ENCODE peak calls at places on chromosomes 1 and 21, in five cellular contexts. B is BE2C, E is psoas muscle, Y is fibroblast of pulmonary artery, T is fibroblast of lung. L is an unnamed sample.

GRCh38 chr1:114479134-114479533 is 31.9 kb downstream of the TRIM33 start:
- DNase-seq in B (no peak), E (no peak), Y (no peak), T (no peak), L (no peak)

GRCh38 chr1:210910020-210910575 is 223.8 kb downstream of the KCNH1 start:
- DNase-seq in B (no peak), E (no peak), Y (no peak), T (no peak), L (no peak)

GRCh38 chr1:195766709-195767108 is 841.5 kb downstream of the KCNT2 start:
- DNase-seq in B (no peak), E (no peak), Y (peak; percentile 16), T (peak; percentile 47), L (no peak)

GRCh38 chr1:41955461-41956159 is 36.9 kb upstream of the HIVEP3 start:
- DNase-seq in B (no peak), E (no peak), Y (peak; percentile 77), T (peak; percentile 95), L (peak; percentile 83)

GRCh38 chr1:210822897-210823296 is 311.1 kb downstream of the KCNH1 start:
- DNase-seq in B (no peak), E (no peak), Y (no peak), T (no peak), L (no peak)

GRCh38 chr1:31588751-31589515 is 12.6 kb downstream of the TINAGL1 start:
- DNase-seq in B (no peak), E (peak; percentile 49), Y (no peak), T (peak; percentile 40), L (no peak)

GRCh38 chr21:30408782-30409494 is 13.1 kb downstream of the KRTAP13-1 start:
- DNase-seq in B (peak; percentile 81), E (no peak), Y (peak; percentile 74), T (peak; percentile 9), L (peak; percentile 1)

GRCh38 chr1:1021010-1021845 is 1.3 kb downstream of the AGRN start:
- DNase-seq in B (peak; percentile 70), E (peak; percentile 63), Y (peak; percentile 71), T (peak; percentile 84), L (peak; percentile 64)

GRCh38 chr1:26408604-26409003 is 2.0 kb upstream of the LIN28A start:
- DNase-seq in B (no peak), E (peak; percentile 70), Y (peak; percentile 82), T (peak; percentile 62), L (peak; percentile 84)

GRCh38 chr1:59903136-59903754 is 23.3 kb downstream of the CYP2J2 start:
- DNase-seq in B (peak; percentile 18), E (no peak), Y (peak; percentile 18), T (peak; percentile 11), L (peak; percentile 8)

GRCh38 chr21:38995071-38995669 is 188.1 kb downstream of the PSMG1 start:
- DNase-seq in B (no peak), E (no peak), Y (no peak), T (no peak), L (no peak)

GRCh38 chr1:2383576-2383975 is 7.8 kb downstream of the MORN1 start:
- DNase-seq in B (no peak), E (no peak), Y (no peak), T (no peak), L (no peak)

GRCh38 chr1:88890790-88891317 is 513 bp downstream of the GTF2B start:
- DNase-seq in B (peak; percentile 12), E (no peak), Y (peak; percentile 46), T (peak; percentile 48), L (peak; percentile 42)

GRCh38 chr1:47984175-47984789 is 12.9 kb downstream of the TRABD2B start:
- DNase-seq in B (no peak), E (peak; percentile 46), Y (no peak), T (no peak), L (no peak)
- H3K4me3 ChIP-seq in B (no peak overlapping the region), E (peak overlapping the region; percentile 38), Y (no peak overlapping the region), T (no peak overlapping the region), L (no peak overlapping the region)

GRCh38 chr1:109400035-109400655 is 2.4 kb upstream of the SORT1 start:
- DNase-seq in B (no peak), E (no peak), Y (no peak), T (no peak), L (no peak)

GRCh38 chr1:109396971-109397370 is 747 bp downstream of the SORT1 start:
- DNase-seq in B (no peak), E (no peak), Y (no peak), T (no peak), L (no peak)

GRCh38 chr1:109399326-109399957 is 1.7 kb upstream of the SORT1 start:
- DNase-seq in B (peak; percentile 19), E (no peak), Y (peak; percentile 81), T (peak; percentile 50), L (peak; percentile 82)

GRCh38 chr1:109397451-109398342 is at the start of gene SORT1:
- DNase-seq in B (peak; percentile 97), E (peak; percentile 85), Y (peak; percentile 80), T (peak; percentile 90), L (peak; percentile 52)

DNA sequence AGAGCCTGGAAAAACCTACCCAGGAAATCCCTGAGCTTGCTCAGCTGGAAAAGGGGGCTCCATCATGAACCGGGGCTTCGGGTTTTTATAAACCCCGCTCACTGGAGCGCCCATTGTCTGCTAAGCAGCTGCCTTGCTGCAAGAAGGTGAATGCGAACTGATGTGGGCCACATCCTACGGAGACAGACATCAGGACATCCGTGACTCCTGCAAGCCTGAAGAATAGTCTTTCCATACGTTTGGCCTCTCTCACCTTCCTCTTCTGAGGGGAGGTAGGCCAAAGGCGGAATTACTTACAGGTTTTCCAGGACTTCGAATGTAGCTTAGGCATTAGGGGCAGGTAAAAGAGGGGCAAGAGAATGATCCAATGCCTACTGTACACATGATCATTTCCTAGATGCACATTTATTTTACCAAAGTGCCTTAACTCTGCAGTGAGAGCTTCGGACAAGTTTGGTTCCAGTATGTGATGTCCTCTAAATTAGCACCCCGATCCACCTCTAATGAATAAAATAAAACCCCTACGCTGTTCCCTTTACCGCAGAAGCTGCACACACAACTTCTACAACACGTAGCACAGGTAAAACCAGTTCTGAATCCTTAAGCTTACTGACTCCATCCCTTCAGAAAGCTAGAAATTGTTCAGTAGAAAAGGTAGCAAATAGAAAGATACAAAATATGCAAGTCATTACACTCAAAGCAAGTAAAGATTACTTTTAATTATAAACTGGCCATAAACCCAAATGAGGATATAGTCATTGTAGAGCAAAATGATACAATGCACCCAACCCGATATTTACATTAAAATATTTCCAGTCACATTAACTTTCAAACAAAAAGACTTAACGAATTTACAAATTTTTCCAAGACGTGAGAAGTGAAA is 866 bp upstream of the SORT1 start:
- DNase-seq in B (no peak), E (no peak), Y (no peak), T (no peak), L (no peak)
- TF ChIP-seq CTCF in B (no peak), E (no peak), Y (no peak), T (no peak), L (no peak)

GRCh38 chr21:43867936-43868335 is 2.9 kb downstream of the AGPAT3 start:
- DNase-seq in B (no peak), E (no peak), Y (no peak), T (no peak), L (no peak)
- H3K4me3 ChIP-seq in B (no peak overlapping the region), E (no peak overlapping the region), Y (no peak overlapping the region), T (no peak overlapping the region), L (no peak overlapping the region)

GRCh38 chr1:48718116-48718630 is 58.5 kb downstream of the BEND5 start:
- DNase-seq in B (no peak), E (no peak), Y (no peak), T (no peak), L (no peak)
- TF ChIP-seq CTCF in B (no peak), E (no peak), Y (no peak), T (no peak), L (no peak)

GRCh38 chr1:173445164-173445563 is 32.0 kb upstream of the PRDX6 start:
- DNase-seq in B (no peak), E (no peak), Y (no peak), T (no peak), L (no peak)
- H3K4me3 ChIP-seq in B (no peak overlapping the region), E (no peak overlapping the region), Y (no peak overlapping the region), T (no peak overlapping the region), L (no peak overlapping the region)

GRCh38 chr1:18302788-18303413 is 177.8 kb upstream of the KLHDC7A start:
- DNase-seq in B (peak; percentile 53), E (no peak), Y (no peak), T (no peak), L (no peak)
- TF ChIP-seq CTCF in B (peak; percentile 75), E (no peak), Y (no peak), T (no peak), L (no peak)

L was measured in fibroblast of the aortic adventitia.